ENCODE peak calls at places on chromosomes 4 and X, in seven cellular contexts. One of them, this sample, is unnamed.
A peak's percentile ranks its signal among the peaks of the same experiment; 100 is the strongest.

GRCh38 chrX:11792461-11793421 is 34.7 kb downstream of the MSL3 start:
- DNase-seq in choroid plexus epithelial cell: no peak
- DNase-seq in heart left ventricle: no peak
- DNase-seq in ureter: no peak
- DNase-seq in pancreas: no peak
- DNase-seq in NCI-H1105: no peak
- DNase-seq in iPS DF 19.7: no peak
- DNase-seq in this sample: no peak

GRCh38 chrX:86194758-86195157 is 46.5 kb downstream of the DACH2 start:
- DNase-seq in choroid plexus epithelial cell: no peak
- DNase-seq in heart left ventricle: no peak
- DNase-seq in ureter: no peak
- DNase-seq in pancreas: no peak
- DNase-seq in NCI-H1105: no peak
- DNase-seq in iPS DF 19.7: no peak
- DNase-seq in this sample: no peak

GRCh38 chr4:107721436-107722090 is 1.5 kb upstream of the PAPSS1 start:
- DNase-seq in choroid plexus epithelial cell: no peak
- DNase-seq in heart left ventricle: peak; percentile 43
- DNase-seq in ureter: no peak
- DNase-seq in pancreas: no peak
- DNase-seq in NCI-H1105: no peak
- DNase-seq in iPS DF 19.7: no peak
- DNase-seq in this sample: no peak

GRCh38 chrX:109270580-109271484 is 211.1 kb downstream of the GUCY2F start:
- DNase-seq in choroid plexus epithelial cell: peak; percentile 12
- DNase-seq in heart left ventricle: no peak
- DNase-seq in ureter: peak; percentile 69
- DNase-seq in pancreas: no peak
- DNase-seq in NCI-H1105: peak; percentile 8
- DNase-seq in iPS DF 19.7: no peak
- DNase-seq in this sample: no peak

GRCh38 chrX:120672389-120672788 is 42.5 kb upstream of the C1GALT1C1 start:
- DNase-seq in choroid plexus epithelial cell: peak; percentile 90
- DNase-seq in heart left ventricle: peak; percentile 34
- DNase-seq in ureter: peak; percentile 56
- DNase-seq in pancreas: no peak
- DNase-seq in NCI-H1105: no peak
- DNase-seq in iPS DF 19.7: no peak
- DNase-seq in this sample: no peak

GRCh38 chr4:27040351-27040750 is 179.7 kb downstream of the STIM2 start:
- DNase-seq in choroid plexus epithelial cell: no peak
- DNase-seq in heart left ventricle: no peak
- DNase-seq in ureter: no peak
- DNase-seq in pancreas: no peak
- DNase-seq in NCI-H1105: no peak
- DNase-seq in iPS DF 19.7: no peak
- DNase-seq in this sample: no peak

GRCh38 chr4:152680988-152681731 is 1.4 kb upstream of the TMEM154 start:
- DNase-seq in choroid plexus epithelial cell: peak; percentile 71
- DNase-seq in heart left ventricle: no peak
- DNase-seq in ureter: no peak
- DNase-seq in pancreas: no peak
- DNase-seq in NCI-H1105: no peak
- DNase-seq in iPS DF 19.7: no peak
- DNase-seq in this sample: no peak

GRCh38 chr4:109648266-109648996 is 54.8 kb downstream of the CASP6 start:
- DNase-seq in choroid plexus epithelial cell: peak; percentile 40
- DNase-seq in heart left ventricle: no peak
- DNase-seq in ureter: no peak
- DNase-seq in pancreas: no peak
- DNase-seq in NCI-H1105: no peak
- DNase-seq in iPS DF 19.7: no peak
- DNase-seq in this sample: no peak

GRCh38 chr4:15531792-15532191 is 62.1 kb downstream of the CC2D2A start:
- DNase-seq in choroid plexus epithelial cell: no peak
- DNase-seq in heart left ventricle: no peak
- DNase-seq in ureter: no peak
- DNase-seq in pancreas: no peak
- DNase-seq in NCI-H1105: no peak
- DNase-seq in iPS DF 19.7: no peak
- DNase-seq in this sample: no peak

GRCh38 chr4:14167876-14168510 is 540.5 kb upstream of the BOD1L1 start:
- DNase-seq in choroid plexus epithelial cell: peak; percentile 28
- DNase-seq in heart left ventricle: no peak
- DNase-seq in ureter: no peak
- DNase-seq in pancreas: no peak
- DNase-seq in NCI-H1105: no peak
- DNase-seq in iPS DF 19.7: no peak
- DNase-seq in this sample: no peak

GRCh38 chr4:164467493-164467892 is 286.4 kb upstream of the SMIM31 start:
- DNase-seq in choroid plexus epithelial cell: no peak
- DNase-seq in heart left ventricle: no peak
- DNase-seq in ureter: no peak
- DNase-seq in pancreas: no peak
- DNase-seq in NCI-H1105: no peak
- DNase-seq in iPS DF 19.7: no peak
- DNase-seq in this sample: no peak

GRCh38 chr4:75002381-75002780 is 69.5 kb downstream of the PARM1 start:
- DNase-seq in choroid plexus epithelial cell: no peak
- DNase-seq in heart left ventricle: no peak
- DNase-seq in ureter: no peak
- DNase-seq in pancreas: no peak
- DNase-seq in NCI-H1105: no peak
- DNase-seq in iPS DF 19.7: no peak
- DNase-seq in this sample: no peak

GRCh38 chrX:20071511-20072079 is 45.1 kb downstream of the MAP7D2 start:
- DNase-seq in choroid plexus epithelial cell: no peak
- DNase-seq in heart left ventricle: no peak
- DNase-seq in ureter: no peak
- DNase-seq in pancreas: no peak
- DNase-seq in NCI-H1105: no peak
- DNase-seq in iPS DF 19.7: no peak
- DNase-seq in this sample: no peak

GRCh38 chrX:15202458-15203177 is 67.3 kb downstream of the ASB9 start:
- DNase-seq in choroid plexus epithelial cell: peak; percentile 21
- DNase-seq in heart left ventricle: no peak
- DNase-seq in ureter: no peak
- DNase-seq in pancreas: no peak
- DNase-seq in NCI-H1105: no peak
- DNase-seq in iPS DF 19.7: no peak
- DNase-seq in this sample: no peak

GRCh38 chr4:6772223-6772928 is 10.2 kb upstream of the KIAA0232 start:
- DNase-seq in choroid plexus epithelial cell: no peak
- DNase-seq in heart left ventricle: no peak
- DNase-seq in ureter: no peak
- DNase-seq in pancreas: no peak
- DNase-seq in NCI-H1105: no peak
- DNase-seq in iPS DF 19.7: no peak
- DNase-seq in this sample: no peak

GRCh38 chr4:187141101-187141500 is 417.4 kb upstream of the FAT1 start:
- DNase-seq in choroid plexus epithelial cell: no peak
- DNase-seq in heart left ventricle: no peak
- DNase-seq in ureter: no peak
- DNase-seq in pancreas: no peak
- DNase-seq in NCI-H1105: no peak
- DNase-seq in iPS DF 19.7: no peak
- DNase-seq in this sample: no peak

GRCh38 chr4:53489279-53489889 is 101.9 kb downstream of the LNX1 start:
- DNase-seq in choroid plexus epithelial cell: peak; percentile 47
- DNase-seq in heart left ventricle: no peak
- DNase-seq in ureter: no peak
- DNase-seq in pancreas: no peak
- DNase-seq in NCI-H1105: no peak
- DNase-seq in iPS DF 19.7: no peak
- DNase-seq in this sample: no peak

GRCh38 chrX:97845451-97845850 is 961.7 kb downstream of the RPA4 start:
- DNase-seq in choroid plexus epithelial cell: no peak
- DNase-seq in heart left ventricle: no peak
- DNase-seq in ureter: no peak
- DNase-seq in pancreas: no peak
- DNase-seq in NCI-H1105: no peak
- DNase-seq in iPS DF 19.7: no peak
- DNase-seq in this sample: no peak

This sample was measured in HAP-1.